ENCODE peak calls at places on chromosome 22, in five cellular contexts. H is neuronal stem cell, X is SK-N-SH, N is mammary epithelial cell, B is MM.1S. T is an unnamed sample. For H3K9me3 and H3K4me1, the result is how much of the 10 kb centered on the place peaks cover.

GRCh38 chr22:32622004-32622761 is 147.6 kb downstream of the FBXO7 start:
- DNase-seq in N (no peak), B (no peak), X (no peak), H (peak), T (peak)

GRCh38 chr22:38835888-38836301 is 7.9 kb downstream of the NPTXR start:
- DNase-seq in H (no peak), B (no peak), N (peak), X (no peak), T (no peak)

GRCh38 chr22:36252754-36253522 is at the start of gene APOL1:
- DNase-seq in N (no peak), B (peak), H (no peak), X (no peak), T (peak)

GRCh38 chr22:40764743-40765441 is 54.3 kb downstream of the SLC25A17 start:
- DNase-seq in X (no peak), N (no peak), B (no peak), H (no peak), T (no peak)

GRCh38 chr22:22080270-22080669 is 97.7 kb upstream of the TOP3B start:
- DNase-seq in B (no peak), H (no peak), N (no peak), X (no peak), T (no peak)

GRCh38 chr22:19942886-19943664 is 1.5 kb upstream of the TXNRD2 start:
- DNase-seq in H (no peak), B (no peak), N (peak), X (no peak), T (no peak)

GRCh38 chr22:39671936-39672335 is 101.4 kb downstream of the CACNA1I start:
- DNase-seq in X (no peak), H (no peak), N (no peak), B (no peak), T (no peak)

GRCh38 chr22:24437820-24438328 is 10.5 kb downstream of the ADORA2A start:
- DNase-seq in H (no peak), B (peak), X (peak), N (peak), T (no peak)

GRCh38 chr22:28799125-28799833 is 1.1 kb downstream of the XBP1 start:
- DNase-seq in N (peak), B (peak), H (no peak), X (peak), T (peak)

GRCh38 chr22:24707477-24707816 is 67.1 kb downstream of the PIWIL3 start:
- DNase-seq in X (no peak), N (no peak), B (no peak), H (no peak), T (peak)

GRCh38 chr22:26360169-26360885 is 68.7 kb upstream of the ASPHD2 start:
- DNase-seq in H (peak), X (peak), B (peak), N (peak), T (peak)

GRCh38 chr22:44729391-44730012 is 22.9 kb upstream of the ARHGAP8 start:
- DNase-seq in B (no peak), H (no peak), X (peak), N (no peak), T (no peak)

GRCh38 chr22:18044548-18045271 is 20.3 kb upstream of the MICAL3 start:
- DNase-seq in X (no peak), H (no peak), B (no peak), N (no peak), T (peak)

GRCh38 chr22:44263547-44263946 is 49.2 kb downstream of the SHISAL1 start:
- DNase-seq in X (no peak), H (no peak), B (no peak), N (no peak), T (no peak)

GRCh38 chr22:39999144-39999757 is 4.5 kb downstream of the FAM83F start:
- DNase-seq in B (no peak), H (no peak), N (no peak), X (no peak), T (peak)

GRCh38 chr22:18070556-18071306 is 7.1 kb upstream of the PEX26 start:
- DNase-seq in H (no peak), X (no peak), N (peak), B (no peak), T (no peak)

GRCh38 chr22:48781391-48781790 is 1046.3 kb downstream of the BRD1 start:
- DNase-seq in X (no peak), H (no peak), B (no peak), N (no peak), T (no peak)

GRCh38 chr22:48783821-48784266 is 1043.8 kb downstream of the BRD1 start:
- DNase-seq in B (no peak), X (no peak), N (no peak), H (no peak), T (no peak)

GRCh38 chr22:48782817-48783511 is 1044.7 kb downstream of the BRD1 start:
- DNase-seq in B (no peak), X (peak), N (no peak), H (peak), T (no peak)

GRCh38 chr22:48781868-48782267 is 1045.8 kb downstream of the BRD1 start:
- DNase-seq in X (no peak), N (no peak), B (no peak), H (no peak), T (no peak)

DNA sequence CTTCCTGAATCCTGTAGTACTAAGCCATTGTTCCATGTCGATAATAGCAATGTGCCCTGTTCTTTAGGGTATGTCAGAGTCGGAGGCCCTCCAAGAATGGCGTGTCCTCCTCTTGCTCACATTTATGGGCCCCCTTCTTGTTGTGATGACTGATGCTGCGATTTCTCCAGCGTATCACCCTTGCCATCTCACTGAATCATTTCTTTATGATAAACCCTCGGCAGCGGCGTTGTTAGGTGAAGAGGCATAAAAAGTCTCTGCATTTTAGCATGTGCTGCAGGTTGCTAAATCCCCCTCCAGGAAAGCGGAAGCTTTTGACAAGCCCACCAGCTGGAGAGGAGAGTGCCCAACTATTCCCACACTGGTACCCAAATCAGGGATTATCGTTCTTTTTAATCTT is 1045.3 kb downstream of the BRD1 start:
- DNase-seq in H (no peak), B (no peak), X (no peak), N (no peak), T (no peak)
- H3K9me3 ChIP-seq in H (under half), B (under half), X (under half), N (half or more), T (under half)

GRCh38 chr22:29816980-29817379 is 21.1 kb downstream of the ASCC2 start:
- DNase-seq in B (no peak), X (no peak), H (no peak), N (peak), T (no peak)

GRCh38 chr22:29814003-29814402 is 24.1 kb downstream of the ASCC2 start:
- DNase-seq in H (no peak), X (no peak), N (no peak), B (no peak), T (no peak)

GRCh38 chr22:29816128-29816527 is 21.9 kb downstream of the ASCC2 start:
- DNase-seq in B (no peak), N (no peak), H (no peak), X (no peak), T (no peak)

GRCh38 chr22:29816539-29816938 is 21.5 kb downstream of the ASCC2 start:
- DNase-seq in X (no peak), N (no peak), H (no peak), B (no peak), T (no peak)

DNA sequence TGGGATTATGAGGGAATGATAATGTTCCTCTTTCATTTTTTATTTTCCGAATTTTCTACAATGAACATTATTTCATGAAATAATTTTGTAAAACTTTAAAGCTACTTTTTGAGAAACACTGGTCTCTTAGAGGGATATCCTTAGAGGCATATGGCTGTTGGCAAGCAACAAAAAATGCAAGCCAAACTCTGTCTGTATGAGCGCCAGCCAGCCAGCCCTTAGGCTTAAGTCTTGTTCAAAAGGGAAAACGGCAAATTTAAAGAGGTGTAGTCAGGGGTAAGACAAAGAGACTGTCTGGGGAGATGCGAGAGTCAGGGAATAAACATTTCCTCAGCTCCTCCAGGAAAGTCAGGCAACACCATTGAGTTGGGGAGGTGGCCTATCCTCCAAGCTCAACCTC is 22.5 kb downstream of the ASCC2 start:
- DNase-seq in B (no peak), H (no peak), X (no peak), N (no peak), T (no peak)
- H3K9ac ChIP-seq in B (no peak), H (peak), X (no peak), N (no peak), T (no peak)

DNA sequence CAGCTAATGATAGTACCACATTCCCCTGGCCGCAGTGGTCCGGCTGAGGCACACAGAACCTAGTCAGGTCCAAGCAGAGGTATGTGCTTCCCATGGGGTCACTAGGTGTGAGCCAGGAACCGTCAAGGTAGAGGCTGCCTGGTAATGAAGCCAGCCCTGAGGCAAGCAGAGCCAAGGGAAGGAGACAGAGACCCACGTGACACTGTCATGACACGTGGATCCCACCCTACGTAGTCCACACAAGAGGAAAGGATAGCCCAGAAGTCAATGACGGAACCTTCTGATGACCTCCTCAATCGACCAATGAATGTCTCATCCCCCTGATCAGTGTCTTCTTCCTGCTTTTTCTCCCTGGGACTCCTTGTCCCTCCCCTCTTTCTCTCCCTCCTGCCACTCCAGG is 19.0 kb downstream of the A4GALT start:
- DNase-seq in H (no peak), X (no peak), B (no peak), N (no peak), T (no peak)
- H3K4me1 ChIP-seq in H (under half), X (under half), B (under half), N (under half), T (under half)

DNA sequence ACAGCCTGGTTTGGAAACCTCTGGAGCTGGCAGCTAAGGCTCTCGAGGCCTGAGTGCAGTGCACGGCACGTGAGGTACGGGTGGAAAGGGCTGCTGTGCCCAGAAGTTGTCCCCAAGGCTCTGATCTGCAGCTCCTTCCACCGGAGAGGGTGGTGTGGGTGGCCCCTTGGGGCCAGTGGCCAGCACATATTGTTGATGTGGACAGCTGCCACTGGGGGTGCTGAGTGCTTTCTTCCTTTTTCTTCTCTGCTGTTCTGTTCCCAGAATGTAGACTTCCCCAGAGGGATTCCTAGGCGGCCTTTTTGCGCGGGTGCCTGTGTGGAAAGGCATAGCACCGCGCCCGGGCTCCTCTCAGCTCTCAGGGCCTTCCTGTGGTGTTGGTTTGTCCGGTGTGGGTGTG is 1476.5 kb downstream of the TBC1D22A start:
- DNase-seq in N (no peak), B (no peak), H (no peak), X (no peak), T (no peak)
- H3K9me3 ChIP-seq in N (half or more), B (under half), H (under half), X (under half), T (under half)

DNA sequence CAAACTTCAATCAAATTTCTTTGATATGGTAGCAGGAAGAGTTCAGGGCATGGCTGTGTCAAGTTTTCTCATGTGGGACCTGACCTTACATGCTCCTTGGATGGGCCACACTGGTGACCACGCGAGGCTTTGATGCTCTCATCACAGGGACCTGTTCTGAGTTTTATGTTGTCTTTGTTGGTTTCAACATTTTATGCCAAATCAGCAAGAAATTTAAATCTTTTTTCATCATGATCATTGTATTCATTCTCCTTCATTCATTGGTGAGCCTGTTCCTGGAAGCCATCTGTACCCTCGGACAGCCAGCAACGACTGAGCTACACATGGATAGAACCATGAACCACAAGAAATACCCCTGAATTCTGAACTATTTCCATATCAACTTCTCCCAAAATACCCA is 10.5 kb upstream of the NFAM1 start:
- DNase-seq in H (no peak), N (no peak), X (no peak), B (no peak), T (no peak)
- H3K9ac ChIP-seq in H (no peak), N (no peak), X (no peak), B (no peak), T (no peak)

GRCh38 chr22:46040471-46041465 is 63.8 kb upstream of the WNT7B start:
- DNase-seq in B (no peak), X (no peak), H (no peak), N (no peak), T (no peak)
- H3K4me1 ChIP-seq in B (under half), X (under half), H (under half), N (under half), T (under half)

GRCh38 chr22:49524362-49524761 is 303.3 kb downstream of the BRD1 start:
- DNase-seq in B (no peak), N (no peak), X (no peak), H (no peak), T (no peak)
- H3K9me3 ChIP-seq in B (under half), N (half or more), X (under half), H (under half), T (under half)